ENCODE peak calls at places on chromosome 3, in eight cellular contexts. One of them, this sample, is unnamed.

GRCh38 chr3:149815728-149816127 is 2.7 kb downstream of the RNF13 start:
- DNase-seq in mammary epithelial cell: no peak
- DNase-seq in lower leg skin: no peak
- DNase-seq in G401: no peak
- DNase-seq in iPS-NIHi11: no peak
- DNase-seq in keratinocyte: no peak
- DNase-seq in germinal center: no peak
- DNase-seq in activated T-cell treated with anti-CD3 and anti-CD28 coated beads, Interleukin-2, amount 50 U/mL, for 1 hour: no peak
- DNase-seq in this sample: no peak

GRCh38 chr3:156598413-156598812 is 43.5 kb upstream of the SSR3 start:
- DNase-seq in keratinocyte: no peak
- DNase-seq in lower leg skin: no peak
- DNase-seq in iPS-NIHi11: no peak
- DNase-seq in mammary epithelial cell: no peak
- DNase-seq in G401: no peak
- DNase-seq in activated T-cell treated with anti-CD3 and anti-CD28 coated beads, Interleukin-2, amount 50 U/mL, for 1 hour: no peak
- DNase-seq in germinal center: no peak
- DNase-seq in this sample: no peak

GRCh38 chr3:97232635-97233034 is 418.2 kb downstream of the EPHA6 start:
- DNase-seq in mammary epithelial cell: no peak
- DNase-seq in iPS-NIHi11: no peak
- DNase-seq in lower leg skin: no peak
- DNase-seq in activated T-cell treated with anti-CD3 and anti-CD28 coated beads, Interleukin-2, amount 50 U/mL, for 1 hour: no peak
- DNase-seq in keratinocyte: no peak
- DNase-seq in germinal center: no peak
- DNase-seq in G401: no peak
- DNase-seq in this sample: no peak

GRCh38 chr3:134312873-134313838 is 61.1 kb downstream of the AMOTL2 start:
- DNase-seq in keratinocyte: no peak
- DNase-seq in activated T-cell treated with anti-CD3 and anti-CD28 coated beads, Interleukin-2, amount 50 U/mL, for 1 hour: no peak
- DNase-seq in G401: no peak
- DNase-seq in germinal center: no peak
- DNase-seq in lower leg skin: peak
- DNase-seq in iPS-NIHi11: peak
- DNase-seq in mammary epithelial cell: no peak
- DNase-seq in this sample: no peak

GRCh38 chr3:78048698-78049097 is 1008.8 kb downstream of the ROBO2 start:
- DNase-seq in lower leg skin: no peak
- DNase-seq in germinal center: no peak
- DNase-seq in activated T-cell treated with anti-CD3 and anti-CD28 coated beads, Interleukin-2, amount 50 U/mL, for 1 hour: no peak
- DNase-seq in keratinocyte: no peak
- DNase-seq in G401: no peak
- DNase-seq in mammary epithelial cell: peak
- DNase-seq in iPS-NIHi11: no peak
- DNase-seq in this sample: no peak

GRCh38 chr3:54356299-54357037 is 234.1 kb downstream of the CACNA2D3 start:
- DNase-seq in G401: no peak
- DNase-seq in iPS-NIHi11: no peak
- DNase-seq in lower leg skin: no peak
- DNase-seq in mammary epithelial cell: no peak
- DNase-seq in activated T-cell treated with anti-CD3 and anti-CD28 coated beads, Interleukin-2, amount 50 U/mL, for 1 hour: no peak
- DNase-seq in germinal center: no peak
- DNase-seq in keratinocyte: no peak
- DNase-seq in this sample: no peak

GRCh38 chr3:119294402-119294888 is 262 bp downstream of the ARHGAP31 start:
- DNase-seq in mammary epithelial cell: no peak
- DNase-seq in lower leg skin: peak
- DNase-seq in iPS-NIHi11: peak
- DNase-seq in keratinocyte: no peak
- DNase-seq in activated T-cell treated with anti-CD3 and anti-CD28 coated beads, Interleukin-2, amount 50 U/mL, for 1 hour: peak
- DNase-seq in germinal center: peak
- DNase-seq in G401: peak
- DNase-seq in this sample: no peak

GRCh38 chr3:923161-923910 is 169.5 kb upstream of the CNTN6 start:
- DNase-seq in lower leg skin: no peak
- DNase-seq in iPS-NIHi11: no peak
- DNase-seq in germinal center: no peak
- DNase-seq in G401: no peak
- DNase-seq in activated T-cell treated with anti-CD3 and anti-CD28 coated beads, Interleukin-2, amount 50 U/mL, for 1 hour: no peak
- DNase-seq in mammary epithelial cell: no peak
- DNase-seq in keratinocyte: no peak
- DNase-seq in this sample: no peak

GRCh38 chr3:179949428-179949827 is 87.3 kb downstream of the PEX5L start:
- DNase-seq in mammary epithelial cell: no peak
- DNase-seq in lower leg skin: no peak
- DNase-seq in germinal center: no peak
- DNase-seq in iPS-NIHi11: peak
- DNase-seq in activated T-cell treated with anti-CD3 and anti-CD28 coated beads, Interleukin-2, amount 50 U/mL, for 1 hour: no peak
- DNase-seq in G401: no peak
- DNase-seq in keratinocyte: no peak
- DNase-seq in this sample: no peak

GRCh38 chr3:73656241-73656890 is 31.6 kb upstream of the PDZRN3 start:
- DNase-seq in germinal center: no peak
- DNase-seq in iPS-NIHi11: no peak
- DNase-seq in G401: no peak
- DNase-seq in activated T-cell treated with anti-CD3 and anti-CD28 coated beads, Interleukin-2, amount 50 U/mL, for 1 hour: no peak
- DNase-seq in keratinocyte: no peak
- DNase-seq in mammary epithelial cell: peak
- DNase-seq in lower leg skin: no peak
- DNase-seq in this sample: no peak

GRCh38 chr3:355622-356021 is 159.1 kb downstream of the CHL1 start:
- DNase-seq in lower leg skin: no peak
- DNase-seq in keratinocyte: no peak
- DNase-seq in iPS-NIHi11: no peak
- DNase-seq in G401: no peak
- DNase-seq in germinal center: no peak
- DNase-seq in activated T-cell treated with anti-CD3 and anti-CD28 coated beads, Interleukin-2, amount 50 U/mL, for 1 hour: no peak
- DNase-seq in mammary epithelial cell: no peak
- DNase-seq in this sample: no peak

GRCh38 chr3:157487339-157487738 is 15.9 kb downstream of the VEPH1 start:
- DNase-seq in lower leg skin: no peak
- DNase-seq in activated T-cell treated with anti-CD3 and anti-CD28 coated beads, Interleukin-2, amount 50 U/mL, for 1 hour: no peak
- DNase-seq in mammary epithelial cell: no peak
- DNase-seq in keratinocyte: no peak
- DNase-seq in iPS-NIHi11: no peak
- DNase-seq in germinal center: no peak
- DNase-seq in G401: no peak
- DNase-seq in this sample: no peak

GRCh38 chr3:143060906-143061305 is 58.7 kb upstream of the CHST2 start:
- DNase-seq in activated T-cell treated with anti-CD3 and anti-CD28 coated beads, Interleukin-2, amount 50 U/mL, for 1 hour: no peak
- DNase-seq in G401: no peak
- DNase-seq in mammary epithelial cell: peak
- DNase-seq in lower leg skin: no peak
- DNase-seq in germinal center: no peak
- DNase-seq in keratinocyte: no peak
- DNase-seq in iPS-NIHi11: no peak
- DNase-seq in this sample: no peak

GRCh38 chr3:9098716-9099675 is 135.7 kb upstream of the RAD18 start:
- DNase-seq in lower leg skin: peak
- DNase-seq in keratinocyte: no peak
- DNase-seq in mammary epithelial cell: no peak
- DNase-seq in germinal center: no peak
- DNase-seq in iPS-NIHi11: no peak
- DNase-seq in activated T-cell treated with anti-CD3 and anti-CD28 coated beads, Interleukin-2, amount 50 U/mL, for 1 hour: no peak
- DNase-seq in G401: peak
- DNase-seq in this sample: no peak

GRCh38 chr3:130644600-130645232 is 101.9 kb downstream of the PIK3R4 start:
- DNase-seq in germinal center: no peak
- DNase-seq in mammary epithelial cell: no peak
- DNase-seq in lower leg skin: no peak
- DNase-seq in activated T-cell treated with anti-CD3 and anti-CD28 coated beads, Interleukin-2, amount 50 U/mL, for 1 hour: no peak
- DNase-seq in G401: no peak
- DNase-seq in keratinocyte: no peak
- DNase-seq in iPS-NIHi11: no peak
- DNase-seq in this sample: no peak

GRCh38 chr3:106590259-106590658 is 721.4 kb upstream of the CBLB start:
- DNase-seq in mammary epithelial cell: no peak
- DNase-seq in activated T-cell treated with anti-CD3 and anti-CD28 coated beads, Interleukin-2, amount 50 U/mL, for 1 hour: no peak
- DNase-seq in lower leg skin: no peak
- DNase-seq in germinal center: no peak
- DNase-seq in iPS-NIHi11: no peak
- DNase-seq in keratinocyte: no peak
- DNase-seq in G401: no peak
- DNase-seq in this sample: no peak

GRCh38 chr3:32630266-32630665 is 54.7 kb upstream of the CNOT10 start:
- DNase-seq in keratinocyte: no peak
- DNase-seq in activated T-cell treated with anti-CD3 and anti-CD28 coated beads, Interleukin-2, amount 50 U/mL, for 1 hour: no peak
- DNase-seq in germinal center: no peak
- DNase-seq in mammary epithelial cell: peak
- DNase-seq in lower leg skin: no peak
- DNase-seq in iPS-NIHi11: no peak
- DNase-seq in G401: no peak
- DNase-seq in this sample: no peak

GRCh38 chr3:32872487-32873382 is 54.9 kb downstream of the TRIM71 start:
- DNase-seq in germinal center: no peak
- DNase-seq in G401: no peak
- DNase-seq in lower leg skin: no peak
- DNase-seq in keratinocyte: no peak
- DNase-seq in activated T-cell treated with anti-CD3 and anti-CD28 coated beads, Interleukin-2, amount 50 U/mL, for 1 hour: no peak
- DNase-seq in mammary epithelial cell: no peak
- DNase-seq in iPS-NIHi11: no peak
- DNase-seq in this sample: no peak

GRCh38 chr3:150673966-150674365 is 29.8 kb downstream of the ERICH6 start:
- DNase-seq in lower leg skin: no peak
- DNase-seq in iPS-NIHi11: no peak
- DNase-seq in mammary epithelial cell: no peak
- DNase-seq in germinal center: no peak
- DNase-seq in G401: no peak
- DNase-seq in activated T-cell treated with anti-CD3 and anti-CD28 coated beads, Interleukin-2, amount 50 U/mL, for 1 hour: no peak
- DNase-seq in keratinocyte: no peak
- DNase-seq in this sample: no peak

GRCh38 chr3:127457094-127457475 is 133.4 kb downstream of the TPRA1 start:
- DNase-seq in germinal center: no peak
- DNase-seq in iPS-NIHi11: peak
- DNase-seq in mammary epithelial cell: peak
- DNase-seq in G401: no peak
- DNase-seq in activated T-cell treated with anti-CD3 and anti-CD28 coated beads, Interleukin-2, amount 50 U/mL, for 1 hour: no peak
- DNase-seq in keratinocyte: no peak
- DNase-seq in lower leg skin: no peak
- DNase-seq in this sample: no peak

GRCh38 chr3:42024578-42025387 is 62.9 kb upstream of the ULK4 start:
- DNase-seq in activated T-cell treated with anti-CD3 and anti-CD28 coated beads, Interleukin-2, amount 50 U/mL, for 1 hour: no peak
- DNase-seq in keratinocyte: no peak
- DNase-seq in iPS-NIHi11: peak
- DNase-seq in G401: no peak
- DNase-seq in mammary epithelial cell: no peak
- DNase-seq in lower leg skin: no peak
- DNase-seq in germinal center: no peak
- DNase-seq in this sample: no peak

GRCh38 chr3:186653079-186653710 is 12.6 kb upstream of the HRG start:
- DNase-seq in mammary epithelial cell: no peak
- DNase-seq in germinal center: peak
- DNase-seq in iPS-NIHi11: no peak
- DNase-seq in G401: no peak
- DNase-seq in keratinocyte: no peak
- DNase-seq in lower leg skin: no peak
- DNase-seq in activated T-cell treated with anti-CD3 and anti-CD28 coated beads, Interleukin-2, amount 50 U/mL, for 1 hour: no peak
- DNase-seq in this sample: no peak

GRCh38 chr3:102536479-102536878 is 101.7 kb downstream of the ZPLD1 start:
- DNase-seq in G401: peak
- DNase-seq in iPS-NIHi11: peak
- DNase-seq in activated T-cell treated with anti-CD3 and anti-CD28 coated beads, Interleukin-2, amount 50 U/mL, for 1 hour: no peak
- DNase-seq in mammary epithelial cell: peak
- DNase-seq in lower leg skin: no peak
- DNase-seq in keratinocyte: no peak
- DNase-seq in germinal center: peak
- DNase-seq in this sample: no peak

GRCh38 chr3:31170932-31171670 is 276.6 kb upstream of the GADL1 start:
- DNase-seq in lower leg skin: no peak
- DNase-seq in keratinocyte: no peak
- DNase-seq in germinal center: no peak
- DNase-seq in G401: no peak
- DNase-seq in activated T-cell treated with anti-CD3 and anti-CD28 coated beads, Interleukin-2, amount 50 U/mL, for 1 hour: no peak
- DNase-seq in mammary epithelial cell: peak
- DNase-seq in iPS-NIHi11: no peak
- DNase-seq in this sample: no peak

GRCh38 chr3:68876112-68876713 is 56.1 kb downstream of the TAFA4 start:
- DNase-seq in lower leg skin: no peak
- DNase-seq in iPS-NIHi11: peak
- DNase-seq in G401: peak
- DNase-seq in mammary epithelial cell: peak
- DNase-seq in activated T-cell treated with anti-CD3 and anti-CD28 coated beads, Interleukin-2, amount 50 U/mL, for 1 hour: no peak
- DNase-seq in germinal center: peak
- DNase-seq in keratinocyte: peak
- DNase-seq in this sample: peak

GRCh38 chr3:116199063-116199462 is 246.2 kb downstream of the LSAMP start:
- DNase-seq in germinal center: no peak
- DNase-seq in keratinocyte: no peak
- DNase-seq in G401: no peak
- DNase-seq in activated T-cell treated with anti-CD3 and anti-CD28 coated beads, Interleukin-2, amount 50 U/mL, for 1 hour: no peak
- DNase-seq in iPS-NIHi11: no peak
- DNase-seq in mammary epithelial cell: no peak
- DNase-seq in lower leg skin: no peak
- DNase-seq in this sample: no peak

GRCh38 chr3:38528457-38528856 is 32.3 kb downstream of the EXOG start:
- DNase-seq in activated T-cell treated with anti-CD3 and anti-CD28 coated beads, Interleukin-2, amount 50 U/mL, for 1 hour: no peak
- DNase-seq in G401: no peak
- DNase-seq in germinal center: no peak
- DNase-seq in keratinocyte: no peak
- DNase-seq in mammary epithelial cell: no peak
- DNase-seq in iPS-NIHi11: no peak
- DNase-seq in lower leg skin: no peak
- DNase-seq in this sample: no peak

GRCh38 chr3:152100491-152101086 is 168.1 kb upstream of the MBNL1 start:
- DNase-seq in mammary epithelial cell: no peak
- DNase-seq in G401: no peak
- DNase-seq in activated T-cell treated with anti-CD3 and anti-CD28 coated beads, Interleukin-2, amount 50 U/mL, for 1 hour: no peak
- DNase-seq in germinal center: peak
- DNase-seq in iPS-NIHi11: no peak
- DNase-seq in keratinocyte: no peak
- DNase-seq in lower leg skin: no peak
- DNase-seq in this sample: no peak

GRCh38 chr3:30996467-30996866 is 102.0 kb upstream of the GADL1 start:
- DNase-seq in activated T-cell treated with anti-CD3 and anti-CD28 coated beads, Interleukin-2, amount 50 U/mL, for 1 hour: no peak
- DNase-seq in G401: no peak
- DNase-seq in mammary epithelial cell: no peak
- DNase-seq in keratinocyte: no peak
- DNase-seq in iPS-NIHi11: peak
- DNase-seq in germinal center: no peak
- DNase-seq in lower leg skin: no peak
- DNase-seq in this sample: no peak

GRCh38 chr3:38916706-38917105 is 100.7 kb upstream of the SCN10A start:
- DNase-seq in keratinocyte: peak
- DNase-seq in mammary epithelial cell: peak
- DNase-seq in G401: no peak
- DNase-seq in iPS-NIHi11: no peak
- DNase-seq in lower leg skin: no peak
- DNase-seq in activated T-cell treated with anti-CD3 and anti-CD28 coated beads, Interleukin-2, amount 50 U/mL, for 1 hour: no peak
- DNase-seq in germinal center: no peak
- DNase-seq in this sample: no peak

GRCh38 chr3:25441234-25441856 is 13.3 kb downstream of the RARB start:
- DNase-seq in activated T-cell treated with anti-CD3 and anti-CD28 coated beads, Interleukin-2, amount 50 U/mL, for 1 hour: no peak
- DNase-seq in mammary epithelial cell: no peak
- DNase-seq in germinal center: peak
- DNase-seq in G401: no peak
- DNase-seq in lower leg skin: no peak
- DNase-seq in iPS-NIHi11: peak
- DNase-seq in keratinocyte: no peak
- DNase-seq in this sample: no peak

GRCh38 chr3:67461667-67462142 is 192.7 kb downstream of the SUCLG2 start:
- DNase-seq in mammary epithelial cell: no peak
- DNase-seq in G401: no peak
- DNase-seq in activated T-cell treated with anti-CD3 and anti-CD28 coated beads, Interleukin-2, amount 50 U/mL, for 1 hour: no peak
- DNase-seq in keratinocyte: no peak
- DNase-seq in iPS-NIHi11: no peak
- DNase-seq in lower leg skin: no peak
- DNase-seq in germinal center: no peak
- DNase-seq in this sample: peak

GRCh38 chr3:31562525-31562924 is 29.8 kb downstream of the STT3B start:
- DNase-seq in germinal center: no peak
- DNase-seq in G401: no peak
- DNase-seq in mammary epithelial cell: no peak
- DNase-seq in iPS-NIHi11: peak
- DNase-seq in keratinocyte: no peak
- DNase-seq in activated T-cell treated with anti-CD3 and anti-CD28 coated beads, Interleukin-2, amount 50 U/mL, for 1 hour: peak
- DNase-seq in lower leg skin: no peak
- DNase-seq in this sample: no peak

GRCh38 chr3:133945696-133946095 is 50.0 kb upstream of the RAB6B start:
- DNase-seq in mammary epithelial cell: no peak
- DNase-seq in G401: no peak
- DNase-seq in germinal center: no peak
- DNase-seq in lower leg skin: no peak
- DNase-seq in iPS-NIHi11: no peak
- DNase-seq in keratinocyte: no peak
- DNase-seq in activated T-cell treated with anti-CD3 and anti-CD28 coated beads, Interleukin-2, amount 50 U/mL, for 1 hour: no peak
- DNase-seq in this sample: peak